ENCODE peak calls at places on chromosome 2, in seven cellular contexts. T, L, Y, B, M, N and D are unnamed samples.

GRCh38 chr2:231627384-231628156 is 34.9 kb downstream of the TEX44 start:
- DNase-seq in M (no peak), Y (no peak), B (no peak), N (no peak), T (no peak), L (no peak), D (no peak)

GRCh38 chr2:16201876-16202642 is 261.7 kb downstream of the MYCN start:
- DNase-seq in T (no peak), L (no peak), M (no peak), N (no peak), B (no peak), Y (no peak), D (no peak)

GRCh38 chr2:198036029-198036879 is 231.9 kb downstream of the PLCL1 start:
- DNase-seq in T (no peak), N (no peak), L (no peak), B (no peak), M (no peak), Y (no peak), D (no peak)

GRCh38 chr2:205716126-205716525 is 33.8 kb downstream of the NRP2 start:
- DNase-seq in B (no peak), T (no peak), Y (no peak), N (no peak), L (no peak), M (no peak), D (no peak)

GRCh38 chr2:221731432-221731831 is 159.3 kb upstream of the EPHA4 start:
- DNase-seq in T (no peak), B (no peak), L (no peak), N (no peak), Y (no peak), M (no peak), D (no peak)

GRCh38 chr2:227125506-227125905 is 38.5 kb downstream of the COL4A4 start:
- DNase-seq in M (peak; percentile 28), Y (no peak), L (no peak), T (no peak), B (no peak), N (no peak), D (no peak)

GRCh38 chr2:12005886-12006681 is 259.7 kb downstream of the LPIN1 start:
- DNase-seq in M (no peak), N (no peak), Y (peak; percentile 64), T (no peak), L (no peak), B (peak; percentile 71), D (no peak)

GRCh38 chr2:26846334-26846863 is 1.5 kb upstream of the DPYSL5 start:
- DNase-seq in N (peak; percentile 48), T (peak; percentile 89), M (peak; percentile 91), L (peak; percentile 57), Y (peak; percentile 55), B (peak; percentile 68), D (peak; percentile 89)

GRCh38 chr2:107187870-107188269 is 301.9 kb upstream of the ST6GAL2 start:
- DNase-seq in M (no peak), T (no peak), L (no peak), B (no peak), Y (no peak), N (no peak), D (no peak)

GRCh38 chr2:229408356-229408755 is 137.3 kb upstream of the PID1 start:
- DNase-seq in T (no peak), Y (no peak), L (no peak), B (peak; percentile 94), N (peak; percentile 51), M (no peak), D (no peak)

GRCh38 chr2:172333206-172333605 is 94.2 kb upstream of the ITGA6 start:
- DNase-seq in T (no peak), Y (no peak), B (peak; percentile 23), L (no peak), M (no peak), N (no peak), D (no peak)

GRCh38 chr2:31132786-31133185 is 5.5 kb downstream of the GALNT14 start:
- DNase-seq in M (no peak), B (no peak), N (no peak), T (no peak), Y (no peak), L (no peak), D (no peak)

GRCh38 chr2:233147829-233148167 is 87.7 kb downstream of the INPP5D start:
- DNase-seq in T (no peak), N (no peak), Y (no peak), L (no peak), M (no peak), B (no peak), D (no peak)

GRCh38 chr2:233145726-233146125 is 85.6 kb downstream of the INPP5D start:
- DNase-seq in B (no peak), L (no peak), T (no peak), N (no peak), Y (no peak), M (no peak), D (no peak)

GRCh38 chr2:233146194-233146593 is 86.1 kb downstream of the INPP5D start:
- DNase-seq in T (no peak), M (no peak), L (no peak), N (no peak), B (no peak), Y (no peak), D (no peak)

GRCh38 chr2:233148354-233148753 is 88.2 kb downstream of the INPP5D start:
- DNase-seq in M (no peak), L (no peak), Y (no peak), B (no peak), T (no peak), N (no peak), D (no peak)

DNA sequence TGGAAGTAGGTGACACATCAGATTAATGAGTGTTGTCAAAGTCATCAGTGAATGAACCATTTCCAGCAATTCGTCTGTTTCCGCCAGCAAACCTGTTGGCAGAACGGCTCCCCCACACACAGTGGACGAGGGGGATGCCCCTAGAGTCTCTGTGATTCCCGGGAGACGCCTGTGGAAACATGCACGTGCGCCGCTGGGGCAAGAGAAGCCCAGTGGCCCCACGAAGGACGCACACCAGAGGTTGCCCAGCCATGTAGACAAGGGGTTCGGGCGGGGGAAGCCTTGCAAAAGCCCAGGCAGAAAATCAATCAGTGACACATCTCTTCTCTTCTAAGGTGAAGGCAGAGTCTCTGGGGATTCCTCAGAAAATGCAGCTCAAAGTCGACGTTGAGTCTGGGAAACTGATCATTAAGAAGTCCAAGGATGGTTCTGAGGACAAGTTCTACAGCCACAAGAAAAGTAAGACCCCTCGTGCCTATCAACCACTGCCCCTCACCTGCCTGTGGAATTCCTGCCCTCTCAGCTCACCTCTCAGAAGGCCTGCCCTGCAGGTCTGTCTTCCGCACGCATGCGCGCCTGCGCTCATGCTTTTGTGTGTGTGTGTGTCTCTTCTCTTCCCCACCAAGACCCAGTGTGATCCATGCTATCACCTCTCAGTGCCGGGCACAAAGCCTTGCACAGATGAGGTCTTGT is 87.1 kb downstream of the INPP5D start:
- DNase-seq in B (no peak), Y (no peak), L (no peak), N (no peak), M (no peak), T (no peak), D (no peak)
- H3K4me3 ChIP-seq in B (no peak overlapping the region), Y (no peak overlapping the region), L (no peak overlapping the region), N (no peak overlapping the region), M (no peak overlapping the region), T (no peak overlapping the region), D (no peak overlapping the region)

DNA sequence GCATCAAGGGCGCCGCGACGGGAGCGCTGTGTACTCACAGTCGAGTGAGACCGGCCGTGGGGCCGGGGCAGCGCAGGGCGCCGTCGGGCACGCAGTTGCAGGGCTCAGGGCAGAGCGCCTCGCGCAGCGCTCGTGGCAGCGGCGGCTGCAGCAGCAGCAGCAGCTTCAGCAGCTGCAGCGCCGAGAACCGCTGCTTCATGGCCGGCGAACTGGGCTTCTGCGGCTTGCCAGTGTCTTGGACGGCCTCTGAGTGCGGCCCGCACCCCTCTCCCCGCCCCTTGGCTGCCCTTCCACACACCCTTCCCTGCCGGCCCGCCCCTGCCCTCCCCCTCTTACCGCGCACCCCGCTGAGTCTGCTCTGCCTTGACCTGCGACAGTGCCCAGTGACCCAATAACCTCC is at the start of gene LHCGR:
- DNase-seq in N (no peak), Y (no peak), M (peak; percentile 41), L (no peak), B (no peak), T (no peak), D (no peak)
- H3K4me3 ChIP-seq in N (no peak within 1 kb of the TSS), Y (no peak within 1 kb of the TSS), M (peak within 1 kb of the TSS; percentile 2), L (peak within 1 kb of the TSS; percentile 31), B (no peak within 1 kb of the TSS), T (no peak within 1 kb of the TSS), D (peak within 1 kb of the TSS; percentile 26)

GRCh38 chr2:119424284-119425118 is 7.2 kb upstream of the TMEM37 start:
- DNase-seq in Y (no peak), T (no peak), N (no peak), L (no peak), B (no peak), M (no peak), D (no peak)

GRCh38 chr2:119423811-119424210 is 7.8 kb upstream of the TMEM37 start:
- DNase-seq in B (no peak), Y (no peak), T (no peak), N (no peak), L (no peak), M (no peak), D (no peak)

GRCh38 chr2:119425620-119426395 is 5.8 kb upstream of the TMEM37 start:
- DNase-seq in L (no peak), T (no peak), N (no peak), M (no peak), B (no peak), Y (no peak), D (no peak)

GRCh38 chr2:119426396-119426675 is 5.3 kb upstream of the TMEM37 start:
- DNase-seq in M (no peak), T (no peak), L (no peak), Y (no peak), N (no peak), B (no peak), D (no peak)

GRCh38 chr2:119425119-119425405 is 6.6 kb upstream of the TMEM37 start:
- DNase-seq in N (no peak), L (no peak), T (no peak), B (no peak), M (no peak), Y (no peak), D (no peak)
- H3K4me3 ChIP-seq in N (no peak overlapping the region), L (no peak overlapping the region), T (no peak overlapping the region), B (no peak overlapping the region), M (no peak overlapping the region), Y (no peak overlapping the region), D (no peak overlapping the region)

GRCh38 chr2:240451108-240451611 is 15.7 kb downstream of the GPC1 start:
- DNase-seq in N (peak; percentile 10), B (no peak), Y (no peak), L (no peak), M (no peak), T (peak; percentile 65), D (peak; percentile 71)
- H3K4me3 ChIP-seq in N (no peak overlapping the region), B (no peak overlapping the region), Y (no peak overlapping the region), L (no peak overlapping the region), M (no peak overlapping the region), T (no peak overlapping the region), D (no peak overlapping the region)